ENCODE peak calls at places on chromosomes 2 and 18, in six cellular contexts. One of them, this sample, is unnamed.

GRCh38 chr2:236673126-236673822 is 103.6 kb downstream of the ACKR3 start:
- DNase-seq in NCI-H1092 treated with DMSO at 0.1 percent for 48 hours: no peak
- DNase-seq in activated T-helper 1 cell treated with anti-CD3 and anti-CD28 coated beads, Interleukin-12 subunit alpha, Interleukin-12 subunit beta, Interleukin-2, Interleukin-4 antibody, amounts not matched to agents 30 ng/mL and 10 ng/mL and 1 ng/mL, durations not matched to agents 14 hours and 24 hours and 36 hours: no peak
- DNase-seq in neural crest cell: no peak
- DNase-seq in heart left ventricle: peak
- DNase-seq in GM04504: no peak
- DNase-seq in this sample: no peak

GRCh38 chr2:33405180-33406105 is 71.0 kb upstream of the RASGRP3 start:
- DNase-seq in NCI-H1092 treated with DMSO at 0.1 percent for 48 hours: no peak
- DNase-seq in activated T-helper 1 cell treated with anti-CD3 and anti-CD28 coated beads, Interleukin-12 subunit alpha, Interleukin-12 subunit beta, Interleukin-2, Interleukin-4 antibody, amounts not matched to agents 30 ng/mL and 10 ng/mL and 1 ng/mL, durations not matched to agents 14 hours and 24 hours and 36 hours: no peak
- DNase-seq in neural crest cell: no peak
- DNase-seq in GM04504: no peak
- DNase-seq in heart left ventricle: no peak
- DNase-seq in this sample: peak

GRCh38 chr2:52724585-52724984 is 1043.0 kb upstream of the CHAC2 start:
- DNase-seq in activated T-helper 1 cell treated with anti-CD3 and anti-CD28 coated beads, Interleukin-12 subunit alpha, Interleukin-12 subunit beta, Interleukin-2, Interleukin-4 antibody, amounts not matched to agents 30 ng/mL and 10 ng/mL and 1 ng/mL, durations not matched to agents 14 hours and 24 hours and 36 hours: no peak
- DNase-seq in NCI-H1092 treated with DMSO at 0.1 percent for 48 hours: no peak
- DNase-seq in GM04504: no peak
- DNase-seq in neural crest cell: no peak
- DNase-seq in heart left ventricle: no peak
- DNase-seq in this sample: no peak

GRCh38 chr18:76496200-76496890 is 1.3 kb upstream of the ZNF516 start:
- DNase-seq in heart left ventricle: peak
- DNase-seq in activated T-helper 1 cell treated with anti-CD3 and anti-CD28 coated beads, Interleukin-12 subunit alpha, Interleukin-12 subunit beta, Interleukin-2, Interleukin-4 antibody, amounts not matched to agents 30 ng/mL and 10 ng/mL and 1 ng/mL, durations not matched to agents 14 hours and 24 hours and 36 hours: no peak
- DNase-seq in neural crest cell: peak
- DNase-seq in GM04504: no peak
- DNase-seq in NCI-H1092 treated with DMSO at 0.1 percent for 48 hours: peak
- DNase-seq in this sample: peak

GRCh38 chr2:212863185-212863588 is 288.2 kb downstream of the IKZF2 start:
- DNase-seq in NCI-H1092 treated with DMSO at 0.1 percent for 48 hours: no peak
- DNase-seq in neural crest cell: no peak
- DNase-seq in heart left ventricle: no peak
- DNase-seq in GM04504: no peak
- DNase-seq in activated T-helper 1 cell treated with anti-CD3 and anti-CD28 coated beads, Interleukin-12 subunit alpha, Interleukin-12 subunit beta, Interleukin-2, Interleukin-4 antibody, amounts not matched to agents 30 ng/mL and 10 ng/mL and 1 ng/mL, durations not matched to agents 14 hours and 24 hours and 36 hours: no peak
- DNase-seq in this sample: peak

GRCh38 chr2:207352978-207353377 is 176.8 kb upstream of the CREB1 start:
- DNase-seq in GM04504: no peak
- DNase-seq in activated T-helper 1 cell treated with anti-CD3 and anti-CD28 coated beads, Interleukin-12 subunit alpha, Interleukin-12 subunit beta, Interleukin-2, Interleukin-4 antibody, amounts not matched to agents 30 ng/mL and 10 ng/mL and 1 ng/mL, durations not matched to agents 14 hours and 24 hours and 36 hours: peak
- DNase-seq in neural crest cell: no peak
- DNase-seq in heart left ventricle: no peak
- DNase-seq in NCI-H1092 treated with DMSO at 0.1 percent for 48 hours: peak
- DNase-seq in this sample: no peak

GRCh38 chr2:206989306-206989705 is 50.0 kb downstream of the CPO start:
- DNase-seq in NCI-H1092 treated with DMSO at 0.1 percent for 48 hours: no peak
- DNase-seq in heart left ventricle: peak
- DNase-seq in neural crest cell: no peak
- DNase-seq in activated T-helper 1 cell treated with anti-CD3 and anti-CD28 coated beads, Interleukin-12 subunit alpha, Interleukin-12 subunit beta, Interleukin-2, Interleukin-4 antibody, amounts not matched to agents 30 ng/mL and 10 ng/mL and 1 ng/mL, durations not matched to agents 14 hours and 24 hours and 36 hours: no peak
- DNase-seq in GM04504: no peak
- DNase-seq in this sample: no peak

GRCh38 chr2:240573071-240573515 is 4.8 kb downstream of the RNPEPL1 start:
- DNase-seq in NCI-H1092 treated with DMSO at 0.1 percent for 48 hours: no peak
- DNase-seq in GM04504: no peak
- DNase-seq in activated T-helper 1 cell treated with anti-CD3 and anti-CD28 coated beads, Interleukin-12 subunit alpha, Interleukin-12 subunit beta, Interleukin-2, Interleukin-4 antibody, amounts not matched to agents 30 ng/mL and 10 ng/mL and 1 ng/mL, durations not matched to agents 14 hours and 24 hours and 36 hours: no peak
- DNase-seq in heart left ventricle: no peak
- DNase-seq in neural crest cell: no peak
- DNase-seq in this sample: no peak

GRCh38 chr2:236579746-236580315 is 10.2 kb downstream of the ACKR3 start:
- DNase-seq in neural crest cell: no peak
- DNase-seq in heart left ventricle: no peak
- DNase-seq in NCI-H1092 treated with DMSO at 0.1 percent for 48 hours: no peak
- DNase-seq in GM04504: no peak
- DNase-seq in activated T-helper 1 cell treated with anti-CD3 and anti-CD28 coated beads, Interleukin-12 subunit alpha, Interleukin-12 subunit beta, Interleukin-2, Interleukin-4 antibody, amounts not matched to agents 30 ng/mL and 10 ng/mL and 1 ng/mL, durations not matched to agents 14 hours and 24 hours and 36 hours: no peak
- DNase-seq in this sample: no peak

GRCh38 chr2:15316370-15316814 is 244.7 kb downstream of the NBAS start:
- DNase-seq in heart left ventricle: no peak
- DNase-seq in GM04504: no peak
- DNase-seq in activated T-helper 1 cell treated with anti-CD3 and anti-CD28 coated beads, Interleukin-12 subunit alpha, Interleukin-12 subunit beta, Interleukin-2, Interleukin-4 antibody, amounts not matched to agents 30 ng/mL and 10 ng/mL and 1 ng/mL, durations not matched to agents 14 hours and 24 hours and 36 hours: peak
- DNase-seq in neural crest cell: no peak
- DNase-seq in NCI-H1092 treated with DMSO at 0.1 percent for 48 hours: no peak
- DNase-seq in this sample: no peak

GRCh38 chr2:162215162-162215561 is 28.1 kb downstream of the FAP start:
- DNase-seq in neural crest cell: no peak
- DNase-seq in NCI-H1092 treated with DMSO at 0.1 percent for 48 hours: no peak
- DNase-seq in heart left ventricle: no peak
- DNase-seq in activated T-helper 1 cell treated with anti-CD3 and anti-CD28 coated beads, Interleukin-12 subunit alpha, Interleukin-12 subunit beta, Interleukin-2, Interleukin-4 antibody, amounts not matched to agents 30 ng/mL and 10 ng/mL and 1 ng/mL, durations not matched to agents 14 hours and 24 hours and 36 hours: no peak
- DNase-seq in GM04504: no peak
- DNase-seq in this sample: no peak

GRCh38 chr2:68790600-68790999 is 56.0 kb downstream of the ARHGAP25 start:
- DNase-seq in activated T-helper 1 cell treated with anti-CD3 and anti-CD28 coated beads, Interleukin-12 subunit alpha, Interleukin-12 subunit beta, Interleukin-2, Interleukin-4 antibody, amounts not matched to agents 30 ng/mL and 10 ng/mL and 1 ng/mL, durations not matched to agents 14 hours and 24 hours and 36 hours: no peak
- DNase-seq in GM04504: no peak
- DNase-seq in heart left ventricle: no peak
- DNase-seq in NCI-H1092 treated with DMSO at 0.1 percent for 48 hours: no peak
- DNase-seq in neural crest cell: no peak
- DNase-seq in this sample: no peak

GRCh38 chr18:43271593-43272432 is 5.5 kb downstream of the SYT4 start:
- DNase-seq in heart left ventricle: no peak
- DNase-seq in activated T-helper 1 cell treated with anti-CD3 and anti-CD28 coated beads, Interleukin-12 subunit alpha, Interleukin-12 subunit beta, Interleukin-2, Interleukin-4 antibody, amounts not matched to agents 30 ng/mL and 10 ng/mL and 1 ng/mL, durations not matched to agents 14 hours and 24 hours and 36 hours: no peak
- DNase-seq in GM04504: peak
- DNase-seq in neural crest cell: peak
- DNase-seq in NCI-H1092 treated with DMSO at 0.1 percent for 48 hours: peak
- DNase-seq in this sample: peak

GRCh38 chr2:201261471-201261870 is 1.1 kb downstream of the CASP8 start:
- DNase-seq in NCI-H1092 treated with DMSO at 0.1 percent for 48 hours: no peak
- DNase-seq in activated T-helper 1 cell treated with anti-CD3 and anti-CD28 coated beads, Interleukin-12 subunit alpha, Interleukin-12 subunit beta, Interleukin-2, Interleukin-4 antibody, amounts not matched to agents 30 ng/mL and 10 ng/mL and 1 ng/mL, durations not matched to agents 14 hours and 24 hours and 36 hours: peak
- DNase-seq in heart left ventricle: no peak
- DNase-seq in neural crest cell: no peak
- DNase-seq in GM04504: no peak
- DNase-seq in this sample: no peak

GRCh38 chr2:46122318-46122970 is 174.8 kb upstream of the EPAS1 start:
- DNase-seq in neural crest cell: no peak
- DNase-seq in NCI-H1092 treated with DMSO at 0.1 percent for 48 hours: no peak
- DNase-seq in GM04504: no peak
- DNase-seq in activated T-helper 1 cell treated with anti-CD3 and anti-CD28 coated beads, Interleukin-12 subunit alpha, Interleukin-12 subunit beta, Interleukin-2, Interleukin-4 antibody, amounts not matched to agents 30 ng/mL and 10 ng/mL and 1 ng/mL, durations not matched to agents 14 hours and 24 hours and 36 hours: no peak
- DNase-seq in heart left ventricle: no peak
- DNase-seq in this sample: no peak

GRCh38 chr2:181456660-181457120 is 496 bp upstream of the ITGA4 start:
- DNase-seq in activated T-helper 1 cell treated with anti-CD3 and anti-CD28 coated beads, Interleukin-12 subunit alpha, Interleukin-12 subunit beta, Interleukin-2, Interleukin-4 antibody, amounts not matched to agents 30 ng/mL and 10 ng/mL and 1 ng/mL, durations not matched to agents 14 hours and 24 hours and 36 hours: peak
- DNase-seq in heart left ventricle: peak
- DNase-seq in NCI-H1092 treated with DMSO at 0.1 percent for 48 hours: no peak
- DNase-seq in neural crest cell: peak
- DNase-seq in GM04504: no peak
- DNase-seq in this sample: no peak

This sample was measured in fibroblast of gingiva.